ENCODE peak calls at places on chromosomes 5 and 9, in eight cellular contexts. F is hepatocyte; S is IMR-90; U is naive thymus-derived CD4-positive, alpha-beta T cell; W is pancreas; A is OCI-LY7; I is tibial nerve; O is endothelial cell of umbilical vein. R is an unnamed sample.

GRCh38 chr9:105475302-105475701 is 27.5 kb downstream of the FSD1L start:
- DNase-seq in I (no peak), O (peak; percentile 15), W (no peak), A (peak; percentile 2), S (peak; percentile 64), U (no peak), F (peak; percentile 40), R (peak; percentile 39)

GRCh38 chr9:104984994-104985393 is 57.0 kb upstream of the ABCA1 start:
- DNase-seq in U (no peak), A (no peak), S (no peak), F (no peak), I (no peak), W (no peak), O (no peak), R (no peak)

GRCh38 chr5:179131886-179132585 is 71.9 kb downstream of the ZNF354C start:
- DNase-seq in O (no peak), S (no peak), F (no peak), I (no peak), W (no peak), A (no peak), U (no peak), R (no peak)

GRCh38 chr5:122726990-122727616 is 47.8 kb upstream of the SNX2 start:
- DNase-seq in S (peak; percentile 77), O (peak; percentile 89), I (no peak), W (no peak), F (no peak), A (no peak), U (no peak), R (no peak)

GRCh38 chr5:174335682-174336364 is 290.3 kb downstream of the NSG2 start:
- DNase-seq in F (no peak), A (no peak), S (no peak), U (no peak), I (no peak), W (no peak), O (no peak), R (no peak)

GRCh38 chr5:93017854-93018253 is 563.2 kb downstream of the NR2F1-AS1 start:
- DNase-seq in A (no peak), F (no peak), O (no peak), S (peak; percentile 81), U (no peak), I (no peak), W (no peak), R (no peak)

GRCh38 chr9:134738869-134739659 is 97.5 kb downstream of the COL5A1 start:
- DNase-seq in S (peak; percentile 49), F (peak; percentile 84), A (peak; percentile 23), I (peak; percentile 74), O (peak; percentile 43), U (peak; percentile 33), W (peak; percentile 43), R (peak; percentile 13)

GRCh38 chr5:115685966-115686691 is 60.3 kb upstream of the TMED7 start:
- DNase-seq in U (no peak), S (no peak), I (peak; percentile 29), F (peak; percentile 13), A (no peak), O (no peak), W (no peak), R (no peak)

GRCh38 chr9:21967707-21968106 is 26.5 kb downstream of the CDKN2A start:
- DNase-seq in I (no peak), A (no peak), U (no peak), O (no peak), F (no peak), S (no peak), W (no peak), R (no peak)

GRCh38 chr9:111601237-111602018 is 2.0 kb upstream of the PTGR1 start:
- DNase-seq in F (peak; percentile 57), O (peak; percentile 97), I (no peak), U (no peak), W (no peak), S (peak; percentile 69), A (no peak), R (peak; percentile 70)

GRCh38 chr5:7363067-7363677 is 32.8 kb upstream of the ADCY2 start:
- DNase-seq in W (no peak), O (no peak), U (no peak), A (no peak), S (no peak), I (no peak), F (no peak), R (no peak)

GRCh38 chr9:114560956-114561355 is 26.6 kb upstream of the ATP6V1G1 start:
- DNase-seq in U (no peak), F (no peak), O (no peak), W (no peak), S (no peak), A (no peak), I (no peak), R (no peak)

GRCh38 chr5:73375949-73376348 is 72.6 kb downstream of the FOXD1 start:
- DNase-seq in F (no peak), U (no peak), S (no peak), W (no peak), I (no peak), O (no peak), A (no peak), R (no peak)

GRCh38 chr9:68974431-68974830 is 39.5 kb downstream of the PRKACG start:
- DNase-seq in S (no peak), I (no peak), A (no peak), W (no peak), U (no peak), O (no peak), F (no peak), R (no peak)

GRCh38 chr5:133916479-133916878 is 51.9 kb downstream of the C5orf15 start:
- DNase-seq in O (no peak), I (no peak), F (no peak), A (no peak), U (no peak), S (no peak), W (no peak), R (no peak)

GRCh38 chr5:24906689-24907088 is 261.9 kb upstream of the CDH10 start:
- DNase-seq in A (no peak), W (no peak), I (no peak), F (no peak), S (no peak), U (no peak), O (no peak), R (no peak)

GRCh38 chr9:99416007-99416406 is 193.9 kb downstream of the SEC61B start:
- DNase-seq in O (no peak), S (peak; percentile 36), A (no peak), I (no peak), W (no peak), F (no peak), U (no peak), R (no peak)

GRCh38 chr5:124921694-124922093 is 175.3 kb upstream of the ZNF608 start:
- DNase-seq in F (no peak), I (no peak), U (no peak), A (no peak), W (no peak), O (no peak), S (no peak), R (no peak)

GRCh38 chr9:2809692-2810423 is 34.0 kb downstream of the PUM3 start:
- DNase-seq in W (no peak), U (no peak), A (no peak), S (peak; percentile 99), I (no peak), F (peak; percentile 74), O (peak; percentile 62), R (peak; percentile 89)

GRCh38 chr9:128895556-128895955 is 13.6 kb downstream of the LRRC8A start:
- DNase-seq in S (no peak), W (no peak), I (no peak), F (no peak), O (no peak), U (no peak), A (no peak), R (no peak)
- H3K4me1 ChIP-seq in S (peaks cover 21% of the 10 kb centered on the region), W (no peaks in the 10 kb centered on the region), I (peaks cover 70% of the 10 kb centered on the region), F (peaks cover 13% of the 10 kb centered on the region), O (peaks cover 19% of the 10 kb centered on the region), U (peaks cover 48% of the 10 kb centered on the region), A (peaks cover 21% of the 10 kb centered on the region), R (peaks cover 8% of the 10 kb centered on the region)

DNA sequence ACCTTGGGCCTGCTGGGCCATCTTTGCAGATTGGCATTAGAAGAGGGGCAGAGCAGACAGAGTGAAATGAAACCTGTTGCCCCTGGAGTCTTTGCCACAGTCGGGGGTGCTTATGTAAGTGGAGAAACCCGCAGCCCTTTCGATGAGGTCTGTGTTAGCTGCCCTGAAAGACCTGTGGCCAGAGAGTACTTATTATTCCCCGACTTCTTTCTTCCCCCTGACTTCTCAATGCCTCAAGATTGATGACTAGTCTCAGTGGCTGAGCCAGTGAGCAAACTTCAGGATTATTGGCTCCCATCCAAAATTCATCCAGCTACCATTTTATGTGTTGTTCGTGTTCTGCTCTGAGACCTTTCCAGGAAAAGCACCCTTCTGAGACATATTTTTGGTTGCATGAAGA is 7.6 kb downstream of the NTRK2 start:
- DNase-seq in I (no peak), O (no peak), A (no peak), W (no peak), S (no peak), F (no peak), U (no peak), R (no peak)
- H3K4me1 ChIP-seq in I (peaks cover 31% of the 10 kb centered on the region), O (no peaks in the 10 kb centered on the region), A (no peaks in the 10 kb centered on the region), W (no peaks in the 10 kb centered on the region), S (no peaks in the 10 kb centered on the region), F (no peaks in the 10 kb centered on the region), U (no peaks in the 10 kb centered on the region), R (no peaks in the 10 kb centered on the region)

GRCh38 chr5:167307042-167307441 is 984.4 kb upstream of the WWC1 start:
- DNase-seq in S (no peak), U (no peak), O (no peak), F (no peak), A (no peak), I (no peak), W (no peak), R (no peak)

GRCh38 chr5:167303582-167303981 is 987.9 kb upstream of the WWC1 start:
- DNase-seq in A (no peak), U (no peak), W (no peak), I (no peak), O (no peak), F (no peak), S (no peak), R (no peak)

GRCh38 chr5:167305591-167306213 is 985.7 kb upstream of the WWC1 start:
- DNase-seq in U (no peak), F (no peak), S (no peak), W (no peak), I (no peak), O (no peak), A (no peak), R (no peak)

DNA sequence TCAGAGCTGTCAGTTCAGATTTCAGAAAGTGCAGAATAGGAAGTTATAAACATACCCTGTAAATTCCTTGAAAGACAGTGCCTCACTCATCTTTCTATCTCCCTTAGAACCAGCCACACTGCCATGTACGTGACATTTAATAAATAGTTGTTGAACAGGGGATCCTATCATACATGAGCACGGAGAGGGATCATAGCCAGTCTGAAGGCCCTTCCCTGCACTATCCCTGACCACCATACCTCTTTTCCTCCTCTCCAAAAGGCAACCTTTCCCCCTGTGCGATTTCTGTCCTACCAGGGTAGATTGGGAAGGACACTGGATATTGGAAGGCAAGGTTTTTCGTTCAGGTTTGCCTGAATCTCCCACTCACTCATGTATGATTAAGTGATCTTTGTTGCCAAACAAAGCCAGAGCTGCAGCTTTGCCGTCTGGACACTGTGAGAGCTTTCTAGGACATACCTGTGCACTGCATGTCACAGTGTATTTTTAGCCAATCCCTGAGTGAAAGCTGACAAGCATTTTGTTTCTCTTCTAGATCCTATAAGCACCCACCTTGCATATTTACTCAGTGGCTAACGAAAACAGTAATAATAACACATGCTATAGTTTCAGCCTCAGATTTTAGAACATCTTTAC is 986.5 kb upstream of the WWC1 start:
- DNase-seq in O (no peak), W (no peak), A (no peak), S (no peak), I (no peak), U (no peak), F (no peak), R (no peak)
- H3K4me1 ChIP-seq in O (no peaks in the 10 kb centered on the region), W (no peaks in the 10 kb centered on the region), A (no peaks in the 10 kb centered on the region), S (no peaks in the 10 kb centered on the region), I (no peaks in the 10 kb centered on the region), U (no peaks in the 10 kb centered on the region), F (no peaks in the 10 kb centered on the region), R (no peaks in the 10 kb centered on the region)

GRCh38 chr9:72149231-72149975 is at the start of gene GDA:
- DNase-seq in F (peak; percentile 44), U (no peak), W (peak; percentile 9), S (no peak), O (no peak), I (no peak), A (no peak), R (no peak)
- H3K4me1 ChIP-seq in F (peaks cover 7% of the 10 kb centered on the region), U (no peaks in the 10 kb centered on the region), W (no peaks in the 10 kb centered on the region), S (no peaks in the 10 kb centered on the region), O (no peaks in the 10 kb centered on the region), I (peaks cover 10% of the 10 kb centered on the region), A (no peaks in the 10 kb centered on the region), R (peaks cover 26% of the 10 kb centered on the region)

R was measured in HepG2.